ENCODE peak calls at places on chromosomes 11 and 22, in four cellular contexts. U, B, Z and T are unnamed samples.

GRCh38 chr11:18727499-18728236 is 1.7 kb upstream of the IGSF22 start:
- DNase-seq in B (peak), U (no peak), Z (peak), T (peak)

GRCh38 chr22:26995222-26995621 is 337.8 kb downstream of the MIAT start:
- DNase-seq in B (peak), Z (peak), U (no peak), T (no peak)

GRCh38 chr11:77089004-77089545 is 13.6 kb upstream of the OMP start:
- DNase-seq in B (peak), U (no peak), Z (no peak), T (no peak)

GRCh38 chr22:23219787-23220484 is 39.6 kb downstream of the BCR start:
- DNase-seq in Z (peak), B (peak), U (no peak), T (peak)

GRCh38 chr11:44595964-44596381 is 30.5 kb downstream of the CD82 start:
- DNase-seq in B (peak), Z (no peak), U (peak), T (no peak)

GRCh38 chr11:76443254-76443935 is 1.4 kb upstream of the EMSY start:
- DNase-seq in B (no peak), U (no peak), Z (peak), T (peak)

GRCh38 chr11:60915250-60915914 is 1.4 kb downstream of the TMEM109 start:
- DNase-seq in B (peak), Z (peak), U (no peak), T (peak)

GRCh38 chr22:50192825-50193204 is 7.1 kb downstream of the TRABD start:
- DNase-seq in U (no peak), B (no peak), Z (no peak), T (no peak)

GRCh38 chr11:3609416-3610265 is 32.2 kb downstream of the ART5 start:
- DNase-seq in Z (peak), B (no peak), U (no peak), T (peak)

GRCh38 chr22:42357634-42358296 is 74.4 kb downstream of the NFAM1 start:
- DNase-seq in U (no peak), B (peak), Z (no peak), T (peak)

GRCh38 chr11:10809373-10810199 is 860 bp upstream of the EIF4G2 start:
- DNase-seq in Z (peak), U (peak), B (no peak), T (peak)

DNA sequence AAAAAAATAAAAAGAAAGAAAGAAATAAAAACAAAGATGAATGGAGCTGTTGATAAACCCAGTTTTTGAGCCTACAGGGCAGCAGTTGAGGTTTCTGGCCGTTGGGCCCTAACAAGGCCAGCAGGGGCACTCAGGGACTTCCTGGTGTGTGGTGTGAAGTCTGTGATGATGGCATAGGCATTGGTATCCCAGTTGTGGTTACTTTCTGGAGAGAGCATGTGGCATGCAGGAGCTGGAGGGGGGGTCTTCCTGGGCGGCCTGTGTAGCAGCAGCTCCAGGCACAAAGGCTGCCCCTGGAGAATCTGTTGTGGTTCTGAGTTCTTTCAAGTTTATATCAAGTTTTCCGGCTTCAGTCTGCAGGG is 2.0 kb upstream of the TXNRD2 start:
- DNase-seq in U (no peak), Z (peak), B (peak), T (no peak)
- TF ChIP-seq CTCF in U (no peak), Z (peak), B (no peak), T (no peak)

DNA sequence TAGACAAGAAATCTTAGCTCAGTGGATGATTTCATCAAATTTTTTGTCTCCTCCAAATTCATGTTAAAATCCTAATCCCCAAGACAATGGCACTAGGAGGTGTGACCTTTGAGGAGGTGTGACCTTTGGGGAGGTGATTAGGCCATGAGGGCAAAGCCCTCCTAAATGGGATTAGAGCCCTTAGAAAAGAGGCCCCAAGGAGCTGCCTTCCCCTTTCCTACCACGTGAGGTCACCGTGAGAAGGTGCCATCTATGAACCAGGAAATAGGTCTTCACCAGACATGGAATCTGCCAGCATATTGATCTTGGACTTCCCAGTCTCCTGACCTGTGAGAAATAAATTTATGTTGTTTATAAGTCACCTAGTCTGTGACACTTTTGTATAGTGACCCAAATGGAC is 138.7 kb downstream of the TRIM29 start:
- DNase-seq in Z (no peak), B (no peak), U (no peak), T (peak)
- TF ChIP-seq CTCF in Z (no peak), B (no peak), U (no peak), T (peak)

GRCh38 chr22:46741974-46742519 is 4.0 kb upstream of the CERK start:
- DNase-seq in Z (no peak), B (no peak), U (no peak), T (no peak)
- TF ChIP-seq CTCF in Z (no peak), B (no peak), U (no peak), T (no peak)

DNA sequence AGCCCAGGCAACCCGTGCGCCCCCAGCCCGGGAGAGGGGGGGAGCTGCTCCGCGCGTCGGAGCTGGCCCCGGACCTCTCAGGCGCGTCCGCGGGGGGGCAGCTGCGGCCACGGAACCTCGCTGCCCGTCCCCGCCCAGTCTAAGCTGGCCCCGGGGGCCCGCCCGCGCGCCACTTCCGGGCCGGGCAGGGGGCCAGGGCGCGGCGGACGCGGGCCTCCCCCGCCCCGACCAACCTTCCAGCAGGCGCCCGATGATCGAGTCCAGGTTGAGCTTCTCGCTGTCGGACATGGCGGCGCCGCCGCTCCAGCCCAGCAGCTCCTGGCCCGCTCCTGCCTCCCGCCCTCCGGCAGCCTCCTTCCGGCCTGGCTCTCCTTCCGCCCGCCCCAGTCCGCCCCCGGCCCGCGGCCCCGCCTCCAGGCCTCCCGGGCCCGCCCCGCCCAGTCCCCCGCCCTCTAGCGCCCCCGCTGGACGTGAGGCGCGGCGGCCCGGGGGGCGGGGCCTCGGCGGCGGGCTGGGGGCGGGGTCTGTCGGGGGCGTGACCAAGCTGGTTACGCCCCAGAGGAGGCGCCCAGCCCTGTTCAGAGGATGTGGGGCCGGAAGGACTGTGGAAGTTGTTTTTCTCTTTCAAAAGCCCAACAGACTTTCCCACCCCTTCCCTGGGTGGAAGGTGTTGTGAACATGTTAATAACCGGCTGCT is at the start of gene PPP1CA:
- DNase-seq in B (peak), Z (peak), U (peak), T (peak)
- TF ChIP-seq CTCF in B (no peak), Z (peak), U (peak), T (peak)

GRCh38 chr11:62921573-62922188 is 518 bp upstream of the CHRM1 start:
- DNase-seq in B (peak), U (peak), Z (no peak), T (peak)

GRCh38 chr11:62921201-62921572 is at the start of gene CHRM1:
- DNase-seq in U (peak), B (peak), Z (no peak), T (peak)

GRCh38 chr11:62923634-62924411 is 2.7 kb upstream of the CHRM1 start:
- DNase-seq in Z (no peak), U (peak), B (peak), T (no peak)

GRCh38 chr11:62922189-62922589 is 1.0 kb upstream of the CHRM1 start:
- DNase-seq in B (no peak), Z (no peak), U (no peak), T (peak)

DNA sequence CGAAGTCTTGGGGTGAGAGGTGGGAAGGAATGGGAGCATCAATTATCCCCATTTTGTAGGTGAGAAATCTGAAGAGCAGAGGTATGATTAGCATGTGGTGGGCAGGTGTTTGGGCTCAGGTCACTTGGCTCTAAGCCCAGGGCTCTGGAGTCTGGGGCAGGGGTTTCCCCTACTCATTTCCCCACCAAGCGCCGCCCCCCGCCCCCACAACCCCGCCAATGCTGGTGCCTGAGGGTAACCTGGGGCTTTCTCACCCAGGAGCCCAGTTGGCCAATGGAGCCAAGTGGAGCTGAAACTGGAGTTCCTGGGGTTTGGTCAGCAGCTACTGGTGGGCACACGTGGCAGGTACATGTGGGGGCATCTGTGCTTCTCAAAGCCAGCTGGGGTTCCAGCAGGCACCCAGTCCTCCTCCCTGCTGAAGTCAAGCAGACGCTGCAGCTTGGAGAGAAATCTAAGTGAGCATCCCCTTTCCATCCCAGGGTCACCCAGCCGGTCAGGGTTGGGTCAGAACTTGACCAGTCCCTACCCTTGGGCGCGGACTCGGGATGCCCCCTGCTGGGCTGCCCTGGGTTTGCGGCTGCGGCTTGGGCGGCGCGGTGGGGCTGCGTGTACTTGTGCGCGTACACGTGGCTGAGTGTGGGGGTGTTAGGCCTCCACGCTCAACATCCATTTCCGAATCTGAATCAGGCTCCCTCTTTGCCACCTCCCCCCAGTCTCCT is 1.6 kb upstream of the CHRM1 start:
- DNase-seq in Z (no peak), U (peak), B (no peak), T (no peak)
- TF ChIP-seq CTCF in Z (peak), U (peak), B (no peak), T (peak)

GRCh38 chr11:65536412-65537295 is 11.8 kb downstream of the SCYL1 start:
- DNase-seq in U (no peak), Z (no peak), B (no peak), T (no peak)
- TF ChIP-seq CTCF in U (no peak), Z (no peak), B (no peak), T (no peak)